ENCODE peak calls at places on chromosomes 12 and 14, in five cellular contexts. One of them, this sample, is unnamed.

GRCh38 chr12:32466986-32467711 is 67.8 kb downstream of the FGD4 start:
- DNase-seq in adipocyte: no peak
- DNase-seq in naive thymus-derived CD4-positive, alpha-beta T cell: no peak
- DNase-seq in HCT116: no peak
- DNase-seq in esophagus muscularis mucosa: no peak
- DNase-seq in this sample: no peak

GRCh38 chr12:42960087-42960527 is 370.6 kb upstream of the PRICKLE1 start:
- DNase-seq in naive thymus-derived CD4-positive, alpha-beta T cell: no peak
- DNase-seq in esophagus muscularis mucosa: no peak
- DNase-seq in HCT116: peak; percentile 45
- DNase-seq in adipocyte: no peak
- DNase-seq in this sample: no peak

GRCh38 chr12:50006754-50007442 is 18.4 kb downstream of the RACGAP1 start:
- DNase-seq in HCT116: no peak
- DNase-seq in naive thymus-derived CD4-positive, alpha-beta T cell: no peak
- DNase-seq in esophagus muscularis mucosa: peak; percentile 21
- DNase-seq in adipocyte: peak; percentile 42
- DNase-seq in this sample: no peak

GRCh38 chr12:103848917-103849491 is 8.0 kb upstream of the NT5DC3 start:
- DNase-seq in adipocyte: no peak
- DNase-seq in HCT116: no peak
- DNase-seq in esophagus muscularis mucosa: peak; percentile 89
- DNase-seq in naive thymus-derived CD4-positive, alpha-beta T cell: no peak
- DNase-seq in this sample: no peak

GRCh38 chr12:120468271-120468845 is 1.2 kb downstream of the SRSF9 start:
- DNase-seq in esophagus muscularis mucosa: no peak
- DNase-seq in HCT116: no peak
- DNase-seq in adipocyte: peak; percentile 76
- DNase-seq in naive thymus-derived CD4-positive, alpha-beta T cell: no peak
- DNase-seq in this sample: no peak

GRCh38 chr12:122126342-122126635 is 47.7 kb downstream of the IL31 start:
- DNase-seq in esophagus muscularis mucosa: no peak
- DNase-seq in adipocyte: no peak
- DNase-seq in HCT116: no peak
- DNase-seq in naive thymus-derived CD4-positive, alpha-beta T cell: no peak
- DNase-seq in this sample: no peak

GRCh38 chr12:42507031-42507430 is 82.5 kb downstream of the PRICKLE1 start:
- DNase-seq in HCT116: no peak
- DNase-seq in naive thymus-derived CD4-positive, alpha-beta T cell: no peak
- DNase-seq in adipocyte: no peak
- DNase-seq in esophagus muscularis mucosa: no peak
- DNase-seq in this sample: no peak

GRCh38 chr14:37901978-37902377 is 305.7 kb upstream of the SSTR1 start:
- DNase-seq in naive thymus-derived CD4-positive, alpha-beta T cell: no peak
- DNase-seq in HCT116: no peak
- DNase-seq in esophagus muscularis mucosa: no peak
- DNase-seq in adipocyte: peak; percentile 45
- DNase-seq in this sample: no peak

GRCh38 chr12:110249105-110249504 is 31.9 kb upstream of the ATP2A2 start:
- DNase-seq in esophagus muscularis mucosa: no peak
- DNase-seq in naive thymus-derived CD4-positive, alpha-beta T cell: no peak
- DNase-seq in adipocyte: no peak
- DNase-seq in HCT116: no peak
- DNase-seq in this sample: no peak

GRCh38 chr14:47040490-47040889 is 388.9 kb upstream of the RPL10L start:
- DNase-seq in adipocyte: no peak
- DNase-seq in naive thymus-derived CD4-positive, alpha-beta T cell: no peak
- DNase-seq in HCT116: peak; percentile 31
- DNase-seq in esophagus muscularis mucosa: no peak
- DNase-seq in this sample: no peak

GRCh38 chr12:48198619-48198973 is 4.5 kb downstream of the OR10AD1 start:
- DNase-seq in HCT116: no peak
- DNase-seq in esophagus muscularis mucosa: peak; percentile 91
- DNase-seq in naive thymus-derived CD4-positive, alpha-beta T cell: no peak
- DNase-seq in adipocyte: peak; percentile 44
- DNase-seq in this sample: no peak

GRCh38 chr14:64821651-64822050 is 58.1 kb downstream of the SPTB start:
- DNase-seq in adipocyte: no peak
- DNase-seq in esophagus muscularis mucosa: no peak
- DNase-seq in naive thymus-derived CD4-positive, alpha-beta T cell: no peak
- DNase-seq in HCT116: no peak
- DNase-seq in this sample: no peak

GRCh38 chr14:25570483-25570882 is 520.5 kb upstream of the STXBP6 start:
- DNase-seq in esophagus muscularis mucosa: no peak
- DNase-seq in HCT116: no peak
- DNase-seq in adipocyte: no peak
- DNase-seq in naive thymus-derived CD4-positive, alpha-beta T cell: no peak
- DNase-seq in this sample: no peak

GRCh38 chr14:25574949-25575348 is 525.0 kb upstream of the STXBP6 start:
- DNase-seq in esophagus muscularis mucosa: no peak
- DNase-seq in HCT116: no peak
- DNase-seq in naive thymus-derived CD4-positive, alpha-beta T cell: no peak
- DNase-seq in adipocyte: no peak
- DNase-seq in this sample: no peak
- H3K9me3 ChIP-seq in esophagus muscularis mucosa: no peaks in the 10 kb centered on the region
- H3K9me3 ChIP-seq in HCT116: peaks cover 22% of the 10 kb centered on the region
- H3K9me3 ChIP-seq in naive thymus-derived CD4-positive, alpha-beta T cell: no peaks in the 10 kb centered on the region
- H3K9me3 ChIP-seq in adipocyte: no peaks in the 10 kb centered on the region
- H3K9me3 ChIP-seq in this sample: no peaks in the 10 kb centered on the region

GRCh38 chr14:105978618-105979295 is 452.4 kb downstream of the TMEM121 start:
- DNase-seq in esophagus muscularis mucosa: no peak
- DNase-seq in adipocyte: no peak
- DNase-seq in naive thymus-derived CD4-positive, alpha-beta T cell: no peak
- DNase-seq in HCT116: no peak
- DNase-seq in this sample: no peak

GRCh38 chr14:105979446-105979845 is 453.1 kb downstream of the TMEM121 start:
- DNase-seq in adipocyte: no peak
- DNase-seq in esophagus muscularis mucosa: no peak
- DNase-seq in naive thymus-derived CD4-positive, alpha-beta T cell: no peak
- DNase-seq in HCT116: no peak
- DNase-seq in this sample: no peak

GRCh38 chr14:105971593-105972500 is 445.5 kb downstream of the TMEM121 start:
- DNase-seq in esophagus muscularis mucosa: no peak
- DNase-seq in HCT116: no peak
- DNase-seq in naive thymus-derived CD4-positive, alpha-beta T cell: no peak
- DNase-seq in adipocyte: no peak
- DNase-seq in this sample: no peak

GRCh38 chr14:105980224-105980623 is 453.8 kb downstream of the TMEM121 start:
- DNase-seq in HCT116: no peak
- DNase-seq in esophagus muscularis mucosa: no peak
- DNase-seq in adipocyte: no peak
- DNase-seq in naive thymus-derived CD4-positive, alpha-beta T cell: no peak
- DNase-seq in this sample: no peak

GRCh38 chr14:105974902-105975301 is 448.5 kb downstream of the TMEM121 start:
- DNase-seq in adipocyte: no peak
- DNase-seq in HCT116: peak; percentile 8
- DNase-seq in naive thymus-derived CD4-positive, alpha-beta T cell: peak; percentile 59
- DNase-seq in esophagus muscularis mucosa: no peak
- DNase-seq in this sample: peak; percentile 42
- H3K9me3 ChIP-seq in adipocyte: no peaks in the 10 kb centered on the region
- H3K9me3 ChIP-seq in HCT116: no peaks in the 10 kb centered on the region
- H3K9me3 ChIP-seq in naive thymus-derived CD4-positive, alpha-beta T cell: no peaks in the 10 kb centered on the region
- H3K9me3 ChIP-seq in esophagus muscularis mucosa: no peaks in the 10 kb centered on the region
- H3K9me3 ChIP-seq in this sample: no peaks in the 10 kb centered on the region

DNA sequence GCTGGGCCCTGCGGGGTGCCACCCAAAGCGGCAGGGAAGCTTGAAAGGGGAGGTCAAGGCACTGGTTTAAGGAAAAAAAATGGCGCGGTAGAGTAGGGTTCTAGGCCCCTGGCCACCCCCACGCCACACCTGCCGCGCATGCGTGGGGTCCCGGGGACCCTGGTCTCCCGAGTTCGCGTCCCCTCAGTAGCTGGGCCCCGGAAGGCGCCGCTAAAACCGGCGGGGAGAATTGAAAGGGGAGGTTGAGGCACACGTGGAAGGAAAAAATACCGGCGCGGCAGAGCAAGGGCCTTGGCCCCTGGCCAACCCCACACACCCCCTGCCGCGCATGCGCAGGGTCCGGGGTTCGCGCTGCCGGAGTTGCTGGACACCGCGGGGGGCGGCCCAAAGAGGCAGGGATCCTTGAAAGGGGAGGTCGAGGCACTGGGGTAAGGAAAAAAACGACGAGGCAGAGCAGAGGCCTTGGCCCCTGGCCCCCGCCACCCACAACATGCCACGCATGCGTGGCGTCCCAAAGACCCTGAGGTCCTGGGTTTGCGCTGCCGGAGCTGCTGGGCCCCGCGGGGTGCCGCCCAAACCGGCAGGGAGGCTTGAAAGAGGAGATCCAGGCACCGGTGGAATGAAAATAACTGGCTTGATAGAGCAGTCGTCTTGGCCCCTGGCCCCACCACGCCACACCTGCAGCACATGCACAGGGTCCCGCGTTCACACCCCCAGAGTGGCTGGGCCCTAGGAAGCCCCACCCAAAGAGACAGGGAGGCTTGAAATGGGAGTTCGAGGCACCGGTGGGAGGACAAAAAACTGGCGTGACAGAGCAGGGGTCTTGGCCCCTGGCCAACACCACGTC is 314.5 kb downstream of the ALG10 start:
- DNase-seq in esophagus muscularis mucosa: no peak
- DNase-seq in HCT116: no peak
- DNase-seq in naive thymus-derived CD4-positive, alpha-beta T cell: no peak
- DNase-seq in adipocyte: no peak
- DNase-seq in this sample: no peak
- H3K9me3 ChIP-seq in esophagus muscularis mucosa: no peaks in the 10 kb centered on the region
- H3K9me3 ChIP-seq in HCT116: no peaks in the 10 kb centered on the region
- H3K9me3 ChIP-seq in naive thymus-derived CD4-positive, alpha-beta T cell: peaks cover 74% of the 10 kb centered on the region
- H3K9me3 ChIP-seq in adipocyte: no peaks in the 10 kb centered on the region
- H3K9me3 ChIP-seq in this sample: no peaks in the 10 kb centered on the region

GRCh38 chr14:105894978-105895881 is 368.8 kb downstream of the TMEM121 start:
- DNase-seq in HCT116: no peak
- DNase-seq in naive thymus-derived CD4-positive, alpha-beta T cell: no peak
- DNase-seq in adipocyte: no peak
- DNase-seq in esophagus muscularis mucosa: no peak
- DNase-seq in this sample: no peak
- H3K9me3 ChIP-seq in HCT116: no peaks in the 10 kb centered on the region
- H3K9me3 ChIP-seq in naive thymus-derived CD4-positive, alpha-beta T cell: no peaks in the 10 kb centered on the region
- H3K9me3 ChIP-seq in adipocyte: peaks cover 2% of the 10 kb centered on the region
- H3K9me3 ChIP-seq in esophagus muscularis mucosa: no peaks in the 10 kb centered on the region
- H3K9me3 ChIP-seq in this sample: no peaks in the 10 kb centered on the region

GRCh38 chr12:12872934-12873275 is 18.5 kb upstream of the GPRC5A start:
- DNase-seq in adipocyte: no peak
- DNase-seq in HCT116: peak; percentile 84
- DNase-seq in naive thymus-derived CD4-positive, alpha-beta T cell: no peak
- DNase-seq in esophagus muscularis mucosa: no peak
- DNase-seq in this sample: no peak

GRCh38 chr12:12871587-12872138 is 19.7 kb upstream of the GPRC5A start:
- DNase-seq in esophagus muscularis mucosa: no peak
- DNase-seq in naive thymus-derived CD4-positive, alpha-beta T cell: no peak
- DNase-seq in HCT116: no peak
- DNase-seq in adipocyte: no peak
- DNase-seq in this sample: no peak

GRCh38 chr12:12874014-12874413 is 17.3 kb upstream of the GPRC5A start:
- DNase-seq in naive thymus-derived CD4-positive, alpha-beta T cell: no peak
- DNase-seq in esophagus muscularis mucosa: no peak
- DNase-seq in HCT116: no peak
- DNase-seq in adipocyte: no peak
- DNase-seq in this sample: no peak

GRCh38 chr12:12870454-12870853 is 20.9 kb upstream of the GPRC5A start:
- DNase-seq in esophagus muscularis mucosa: no peak
- DNase-seq in adipocyte: peak; percentile 71
- DNase-seq in naive thymus-derived CD4-positive, alpha-beta T cell: no peak
- DNase-seq in HCT116: peak; percentile 95
- DNase-seq in this sample: no peak

GRCh38 chr12:12872139-12872933 is 19.0 kb upstream of the GPRC5A start:
- DNase-seq in naive thymus-derived CD4-positive, alpha-beta T cell: no peak
- DNase-seq in HCT116: peak; percentile 87
- DNase-seq in adipocyte: peak; percentile 47
- DNase-seq in esophagus muscularis mucosa: no peak
- DNase-seq in this sample: no peak
- H3K9me3 ChIP-seq in naive thymus-derived CD4-positive, alpha-beta T cell: no peaks in the 10 kb centered on the region
- H3K9me3 ChIP-seq in HCT116: no peaks in the 10 kb centered on the region
- H3K9me3 ChIP-seq in adipocyte: no peaks in the 10 kb centered on the region
- H3K9me3 ChIP-seq in esophagus muscularis mucosa: no peaks in the 10 kb centered on the region
- H3K9me3 ChIP-seq in this sample: no peaks in the 10 kb centered on the region

GRCh38 chr12:30839643-30840190 is 85.0 kb upstream of the CAPRIN2 start:
- DNase-seq in HCT116: no peak
- DNase-seq in esophagus muscularis mucosa: no peak
- DNase-seq in adipocyte: no peak
- DNase-seq in naive thymus-derived CD4-positive, alpha-beta T cell: no peak
- DNase-seq in this sample: no peak

GRCh38 chr12:30840715-30841114 is 85.8 kb upstream of the TSPAN11 start:
- DNase-seq in HCT116: no peak
- DNase-seq in esophagus muscularis mucosa: no peak
- DNase-seq in naive thymus-derived CD4-positive, alpha-beta T cell: no peak
- DNase-seq in adipocyte: no peak
- DNase-seq in this sample: no peak

GRCh38 chr12:30835216-30835615 is 80.5 kb upstream of the CAPRIN2 start:
- DNase-seq in esophagus muscularis mucosa: no peak
- DNase-seq in adipocyte: no peak
- DNase-seq in HCT116: no peak
- DNase-seq in naive thymus-derived CD4-positive, alpha-beta T cell: no peak
- DNase-seq in this sample: no peak

GRCh38 chr12:30836656-30837445 is 82.1 kb upstream of the CAPRIN2 start:
- DNase-seq in HCT116: no peak
- DNase-seq in esophagus muscularis mucosa: no peak
- DNase-seq in naive thymus-derived CD4-positive, alpha-beta T cell: no peak
- DNase-seq in adipocyte: no peak
- DNase-seq in this sample: no peak

DNA sequence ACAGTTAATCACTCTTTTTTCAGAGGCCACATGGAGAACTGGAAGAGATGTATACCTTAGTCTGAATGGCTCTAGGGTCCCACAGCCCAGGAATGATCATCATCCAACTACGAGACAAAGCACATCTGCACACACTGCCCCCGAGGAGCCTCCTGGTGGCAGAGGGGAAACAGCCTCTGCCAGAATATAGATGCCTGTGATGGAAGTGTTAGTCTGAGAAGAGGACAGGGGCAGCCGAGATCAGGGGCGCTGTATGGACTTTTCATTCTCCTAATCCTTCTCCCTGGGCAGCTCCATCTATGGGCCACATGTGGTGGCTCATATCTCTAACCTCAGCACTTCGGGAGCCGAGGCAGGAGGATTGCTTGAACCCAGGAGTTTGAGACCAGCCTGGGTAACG is 82.8 kb upstream of the CAPRIN2 start:
- DNase-seq in naive thymus-derived CD4-positive, alpha-beta T cell: no peak
- DNase-seq in adipocyte: no peak
- DNase-seq in HCT116: no peak
- DNase-seq in esophagus muscularis mucosa: no peak
- DNase-seq in this sample: no peak
- H3K9me3 ChIP-seq in naive thymus-derived CD4-positive, alpha-beta T cell: no peaks in the 10 kb centered on the region
- H3K9me3 ChIP-seq in adipocyte: peaks cover 5% of the 10 kb centered on the region
- H3K9me3 ChIP-seq in HCT116: no peaks in the 10 kb centered on the region
- H3K9me3 ChIP-seq in esophagus muscularis mucosa: no peaks in the 10 kb centered on the region
- H3K9me3 ChIP-seq in this sample: no peaks in the 10 kb centered on the region

GRCh38 chr14:97618401-97618800 is 821.2 kb downstream of the VRK1 start:
- DNase-seq in adipocyte: no peak
- DNase-seq in naive thymus-derived CD4-positive, alpha-beta T cell: no peak
- DNase-seq in esophagus muscularis mucosa: no peak
- DNase-seq in HCT116: no peak
- DNase-seq in this sample: no peak
- H3K9me3 ChIP-seq in adipocyte: peaks cover 17% of the 10 kb centered on the region
- H3K9me3 ChIP-seq in naive thymus-derived CD4-positive, alpha-beta T cell: peaks cover 13% of the 10 kb centered on the region
- H3K9me3 ChIP-seq in esophagus muscularis mucosa: peaks cover 15% of the 10 kb centered on the region
- H3K9me3 ChIP-seq in HCT116: no peaks in the 10 kb centered on the region
- H3K9me3 ChIP-seq in this sample: no peaks in the 10 kb centered on the region

DNA sequence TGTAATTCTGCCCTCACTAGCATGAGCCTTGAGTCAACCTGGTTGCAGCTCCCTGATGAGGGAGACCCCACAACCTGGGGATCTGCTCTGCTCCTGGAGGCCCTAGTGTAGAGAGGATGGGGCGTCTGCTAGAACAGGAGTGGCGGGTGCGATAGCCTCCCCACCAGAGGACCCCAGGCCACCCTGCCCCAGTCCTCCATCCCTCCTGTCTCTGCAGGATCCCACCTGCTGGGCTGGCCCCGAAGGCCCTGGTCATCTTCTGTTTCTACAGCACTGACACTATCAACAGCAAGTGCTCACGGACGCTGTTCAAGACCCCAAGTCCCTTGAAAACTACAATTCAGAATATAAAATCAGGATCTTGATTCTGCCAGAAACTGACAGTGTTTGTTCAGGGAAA is 15.2 kb downstream of the ANHX start:
- DNase-seq in naive thymus-derived CD4-positive, alpha-beta T cell: no peak
- DNase-seq in HCT116: no peak
- DNase-seq in adipocyte: no peak
- DNase-seq in esophagus muscularis mucosa: no peak
- DNase-seq in this sample: no peak
- H3K9me3 ChIP-seq in naive thymus-derived CD4-positive, alpha-beta T cell: peaks cover 52% of the 10 kb centered on the region
- H3K9me3 ChIP-seq in HCT116: peaks cover 3% of the 10 kb centered on the region
- H3K9me3 ChIP-seq in adipocyte: peaks cover 68% of the 10 kb centered on the region
- H3K9me3 ChIP-seq in esophagus muscularis mucosa: peaks cover 17% of the 10 kb centered on the region
- H3K9me3 ChIP-seq in this sample: peaks cover 12% of the 10 kb centered on the region

This sample was measured in T-helper 17 cell.